ENCODE peak calls at places on chromosomes 13 and 19, in ten cellular contexts. W, V, J, Z, S, X, K, B, N and F are unnamed samples.

GRCh38 chr19:37977391-37977790 is 70.4 kb downstream of the SIPA1L3 start:
- DNase-seq in W (no peak), V (no peak), J (no peak), Z (no peak), S (peak), X (no peak), K (no peak), B (no peak), N (no peak), F (no peak)

GRCh38 chr19:33302175-33302973 is at the start of gene CEBPA:
- DNase-seq in W (peak), V (peak), J (peak), Z (no peak), S (peak), X (no peak), K (peak), B (peak), N (peak), F (peak)

GRCh38 chr13:59706101-59706976 is 457.4 kb downstream of the DIAPH3 start:
- DNase-seq in W (no peak), V (no peak), J (no peak), Z (no peak), S (no peak), X (no peak), K (no peak), B (no peak), N (no peak), F (no peak)

GRCh38 chr19:53907690-53908089 is 1.4 kb upstream of the CACNG7 start:
- DNase-seq in W (no peak), V (no peak), J (no peak), Z (no peak), S (no peak), X (no peak), K (peak), B (no peak), N (no peak), F (no peak)

GRCh38 chr19:28836366-28836765 is 376.6 kb downstream of the UQCRFS1 start:
- DNase-seq in W (no peak), V (no peak), J (no peak), Z (no peak), S (no peak), X (no peak), K (no peak), B (no peak), N (no peak), F (no peak)

GRCh38 chr19:50654882-50655281 is 5.6 kb downstream of the C19orf81 start:
- DNase-seq in W (no peak), V (no peak), J (no peak), Z (no peak), S (no peak), X (no peak), K (no peak), B (no peak), N (no peak), F (no peak)

GRCh38 chr13:107421028-107421427 is 794.3 kb downstream of the LIG4 start:
- DNase-seq in W (no peak), V (no peak), J (no peak), Z (peak), S (no peak), X (no peak), K (no peak), B (peak), N (peak), F (no peak)

GRCh38 chr19:53509443-53509842 is 28.5 kb upstream of the ZNF331 start:
- DNase-seq in W (no peak), V (no peak), J (no peak), Z (no peak), S (no peak), X (no peak), K (no peak), B (no peak), N (no peak), F (no peak)

GRCh38 chr13:26075498-26075897 is 23.7 kb upstream of the SHISA2 start:
- DNase-seq in W (no peak), V (no peak), J (no peak), Z (no peak), S (no peak), X (no peak), K (no peak), B (no peak), N (no peak), F (no peak)

GRCh38 chr19:3509566-3509989 is 3.5 kb downstream of the FZR1 start:
- DNase-seq in W (no peak), V (peak), J (no peak), Z (no peak), S (no peak), X (no peak), K (no peak), B (peak), N (peak), F (peak)

GRCh38 chr19:2721570-2722540 is 683 bp upstream of the DIRAS1 start:
- DNase-seq in W (no peak), V (no peak), J (no peak), Z (no peak), S (no peak), X (no peak), K (no peak), B (no peak), N (no peak), F (no peak)

GRCh38 chr13:60957816-60958215 is 457.8 kb downstream of the PCDH20 start:
- DNase-seq in W (no peak), V (no peak), J (no peak), Z (no peak), S (no peak), X (no peak), K (no peak), B (no peak), N (no peak), F (no peak)

GRCh38 chr13:72808917-72809500 is 27.1 kb downstream of the PIBF1 start:
- DNase-seq in W (no peak), V (no peak), J (no peak), Z (no peak), S (no peak), X (no peak), K (no peak), B (no peak), N (peak), F (no peak)

GRCh38 chr19:6744381-6745288 is 5.2 kb downstream of the TRIP10 start:
- DNase-seq in W (no peak), V (no peak), J (no peak), Z (peak), S (peak), X (no peak), K (peak), B (peak), N (peak), F (no peak)

GRCh38 chr13:52128714-52129700 is at the start of gene NEK5:
- DNase-seq in W (peak), V (peak), J (peak), Z (peak), S (peak), X (no peak), K (peak), B (peak), N (peak), F (no peak)

GRCh38 chr19:51333836-51334460 is 8.0 kb downstream of the VSIG10L start:
- DNase-seq in W (no peak), V (no peak), J (no peak), Z (no peak), S (no peak), X (no peak), K (no peak), B (no peak), N (no peak), F (no peak)

GRCh38 chr19:40420451-40420765 is 5.4 kb downstream of the SERTAD1 start:
- DNase-seq in W (no peak), V (no peak), J (no peak), Z (no peak), S (no peak), X (no peak), K (no peak), B (no peak), N (no peak), F (no peak)

GRCh38 chr19:55146078-55146647 is 2.8 kb downstream of the TNNT1 start:
- DNase-seq in W (no peak), V (no peak), J (peak), Z (no peak), S (no peak), X (no peak), K (no peak), B (no peak), N (no peak), F (no peak)

GRCh38 chr13:75514080-75515040 is 23.3 kb downstream of the COMMD6 start:
- DNase-seq in W (no peak), V (no peak), J (no peak), Z (no peak), S (no peak), X (no peak), K (no peak), B (peak), N (peak), F (no peak)

GRCh38 chr13:30984620-30985019 is 52.2 kb downstream of the TEX26 start:
- DNase-seq in W (no peak), V (no peak), J (no peak), Z (no peak), S (no peak), X (no peak), K (no peak), B (no peak), N (no peak), F (no peak)

GRCh38 chr19:7098701-7099596 is 29.4 kb downstream of the ZNF557 start:
- DNase-seq in W (peak), V (peak), J (peak), Z (peak), S (peak), X (peak), K (peak), B (peak), N (peak), F (peak)

GRCh38 chr19:36209372-36209771 is 5.1 kb downstream of the ZNF565 start:
- DNase-seq in W (no peak), V (no peak), J (no peak), Z (no peak), S (no peak), X (no peak), K (no peak), B (no peak), N (no peak), F (no peak)

GRCh38 chr13:82627183-82627582 is 1255.1 kb downstream of the SLITRK1 start:
- DNase-seq in W (no peak), V (no peak), J (no peak), Z (peak), S (no peak), X (no peak), K (no peak), B (peak), N (peak), F (no peak)

GRCh38 chr19:7597689-7598088 is 2.0 kb downstream of the CAMSAP3 start:
- DNase-seq in W (no peak), V (no peak), J (no peak), Z (no peak), S (no peak), X (no peak), K (no peak), B (no peak), N (no peak), F (no peak)

GRCh38 chr13:37869756-37870488 is at the start of gene TRPC4:
- DNase-seq in W (no peak), V (no peak), J (no peak), Z (peak), S (peak), X (no peak), K (peak), B (peak), N (peak), F (peak)

GRCh38 chr19:9250630-9251029 is at the start of gene OR7E24:
- DNase-seq in W (no peak), V (no peak), J (no peak), Z (no peak), S (no peak), X (no peak), K (no peak), B (no peak), N (no peak), F (no peak)

GRCh38 chr19:16067205-16067938 is 8.9 kb upstream of the TPM4 start:
- DNase-seq in W (no peak), V (no peak), J (no peak), Z (peak), S (peak), X (no peak), K (no peak), B (peak), N (peak), F (no peak)

GRCh38 chr13:24892844-24893243 is 128.9 kb downstream of the RNF17 start:
- DNase-seq in W (no peak), V (no peak), J (no peak), Z (peak), S (no peak), X (no peak), K (no peak), B (peak), N (no peak), F (no peak)

GRCh38 chr13:94480672-94481145 is 1.2 kb upstream of the DCT start:
- DNase-seq in W (no peak), V (no peak), J (no peak), Z (peak), S (no peak), X (no peak), K (no peak), B (peak), N (peak), F (no peak)

GRCh38 chr13:25252229-25252628 is 35.1 kb downstream of the MTMR6 start:
- DNase-seq in W (no peak), V (no peak), J (no peak), Z (no peak), S (no peak), X (no peak), K (no peak), B (no peak), N (no peak), F (no peak)

GRCh38 chr19:18650468-18651001 is 13.7 kb downstream of the KLHL26 start:
- DNase-seq in W (no peak), V (no peak), J (no peak), Z (peak), S (peak), X (no peak), K (no peak), B (peak), N (peak), F (no peak)

GRCh38 chr19:47429140-47429793 is 9.9 kb upstream of the MEIS3 start:
- DNase-seq in W (no peak), V (no peak), J (no peak), Z (no peak), S (no peak), X (no peak), K (no peak), B (no peak), N (no peak), F (no peak)

GRCh38 chr19:46574533-46574932 is 26.6 kb upstream of the CALM3 start:
- DNase-seq in W (no peak), V (peak), J (peak), Z (no peak), S (no peak), X (no peak), K (no peak), B (peak), N (peak), F (peak)

GRCh38 chr13:41500501-41500900 is 43.2 kb downstream of the RGCC start:
- DNase-seq in W (peak), V (no peak), J (no peak), Z (no peak), S (no peak), X (no peak), K (no peak), B (no peak), N (no peak), F (no peak)

GRCh38 chr19:3403489-3404323 is 37.3 kb downstream of the NFIC start:
- DNase-seq in W (no peak), V (no peak), J (no peak), Z (peak), S (peak), X (no peak), K (peak), B (peak), N (peak), F (peak)

GRCh38 chr19:3270908-3271307 is 46.4 kb downstream of the CELF5 start:
- DNase-seq in W (peak), V (peak), J (peak), Z (no peak), S (no peak), X (no peak), K (peak), B (peak), N (peak), F (no peak)